ENCODE peak calls at places on chromosomes 13 and 19, in six cellular contexts. B is lung, L is lower lobe of right lung, U is tibial artery, Z is pancreas, K is fibroblast of pulmonary artery. D is an unnamed sample.

GRCh38 chr19:29617336-29618266 is 11.5 kb downstream of the POP4 start:
- DNase-seq in Z (no peak), B (no peak), K (no peak), L (peak; percentile 30), U (no peak), D (no peak)

GRCh38 chr13:43074824-43075510 is 51.6 kb downstream of the DNAJC15 start:
- DNase-seq in L (no peak), U (no peak), B (no peak), K (no peak), Z (no peak), D (no peak)

GRCh38 chr19:9909251-9909650 is 27.1 kb downstream of the OLFM2 start:
- DNase-seq in L (no peak), Z (no peak), U (no peak), K (no peak), B (no peak), D (no peak)

GRCh38 chr13:60583911-60584753 is 187.1 kb downstream of the TDRD3 start:
- DNase-seq in U (no peak), Z (no peak), K (peak; percentile 66), B (no peak), L (no peak), D (peak; percentile 86)

GRCh38 chr13:49356224-49356623 is 87.6 kb downstream of the CAB39L start:
- DNase-seq in U (no peak), K (peak; percentile 81), L (no peak), B (no peak), Z (no peak), D (peak; percentile 88)

GRCh38 chr13:95301947-95302386 is 716 bp upstream of the ABCC4 start:
- DNase-seq in K (peak; percentile 47), Z (no peak), L (no peak), B (no peak), U (no peak), D (no peak)

GRCh38 chr19:45670670-45671453 is 2.8 kb downstream of the GIPR start:
- DNase-seq in L (peak; percentile 90), B (peak; percentile 91), K (peak; percentile 90), Z (peak; percentile 97), U (no peak), D (peak; percentile 48)

GRCh38 chr13:27370305-27370853 is 54.0 kb upstream of the GTF3A start:
- DNase-seq in U (no peak), B (no peak), L (no peak), Z (no peak), K (no peak), D (no peak)

GRCh38 chr13:33004454-33004853 is 11.8 kb upstream of the KL start:
- DNase-seq in L (no peak), U (no peak), B (no peak), Z (no peak), K (peak; percentile 68), D (no peak)

GRCh38 chr19:33214621-33215020 is 11.0 kb downstream of the SLC7A10 start:
- DNase-seq in Z (peak; percentile 3), B (no peak), U (no peak), L (no peak), K (peak; percentile 42), D (peak; percentile 20)

GRCh38 chr19:55063492-55063843 is 520 bp upstream of the RDH13 start:
- DNase-seq in U (no peak), Z (no peak), K (no peak), B (no peak), L (no peak), D (no peak)

GRCh38 chr19:48506138-48506733 is 5.4 kb downstream of the LMTK3 start:
- DNase-seq in K (peak; percentile 70), U (peak; percentile 59), Z (peak; percentile 17), B (no peak), L (no peak), D (peak; percentile 33)

GRCh38 chr13:104779311-104779710 is 1713.1 kb upstream of the SLC10A2 start:
- DNase-seq in Z (no peak), K (peak; percentile 39), B (no peak), L (no peak), U (no peak), D (peak; percentile 73)

GRCh38 chr19:42473686-42474085 is 30.9 kb upstream of the CXCL17 start:
- DNase-seq in K (no peak), L (no peak), B (no peak), Z (no peak), U (no peak), D (no peak)

GRCh38 chr13:98396071-98396710 is 180.7 kb downstream of the STK24 start:
- DNase-seq in B (no peak), U (no peak), K (no peak), L (no peak), Z (no peak), D (no peak)

GRCh38 chr13:72960541-72960940 is 98.3 kb upstream of the KLF5 start:
- DNase-seq in Z (no peak), B (no peak), U (no peak), L (no peak), K (no peak), D (no peak)

GRCh38 chr13:43300817-43301216 is 277.4 kb downstream of the DNAJC15 start:
- DNase-seq in B (no peak), Z (no peak), K (peak; percentile 48), L (no peak), U (no peak), D (no peak)

GRCh38 chr13:110625771-110626321 is 10.5 kb downstream of the NAXD start:
- DNase-seq in K (no peak), U (no peak), L (no peak), Z (no peak), B (no peak), D (no peak)

GRCh38 chr13:21171420-21171819 is 4.9 kb downstream of the SKA3 start:
- DNase-seq in K (no peak), U (no peak), Z (no peak), B (no peak), L (no peak), D (no peak)

GRCh38 chr13:112102243-112102642 is 35.3 kb downstream of the SOX1 start:
- DNase-seq in Z (no peak), U (peak; percentile 11), B (no peak), L (no peak), K (no peak), D (no peak)

GRCh38 chr19:48487944-48488343 is 18.8 kb downstream of the CYTH2 start:
- DNase-seq in L (no peak), U (peak; percentile 89), B (peak; percentile 86), Z (no peak), K (peak; percentile 60), D (peak; percentile 71)

GRCh38 chr13:45700971-45701900 is 884 bp upstream of the CBY2 start:
- DNase-seq in U (no peak), B (no peak), Z (no peak), K (no peak), L (no peak), D (no peak)

DNA sequence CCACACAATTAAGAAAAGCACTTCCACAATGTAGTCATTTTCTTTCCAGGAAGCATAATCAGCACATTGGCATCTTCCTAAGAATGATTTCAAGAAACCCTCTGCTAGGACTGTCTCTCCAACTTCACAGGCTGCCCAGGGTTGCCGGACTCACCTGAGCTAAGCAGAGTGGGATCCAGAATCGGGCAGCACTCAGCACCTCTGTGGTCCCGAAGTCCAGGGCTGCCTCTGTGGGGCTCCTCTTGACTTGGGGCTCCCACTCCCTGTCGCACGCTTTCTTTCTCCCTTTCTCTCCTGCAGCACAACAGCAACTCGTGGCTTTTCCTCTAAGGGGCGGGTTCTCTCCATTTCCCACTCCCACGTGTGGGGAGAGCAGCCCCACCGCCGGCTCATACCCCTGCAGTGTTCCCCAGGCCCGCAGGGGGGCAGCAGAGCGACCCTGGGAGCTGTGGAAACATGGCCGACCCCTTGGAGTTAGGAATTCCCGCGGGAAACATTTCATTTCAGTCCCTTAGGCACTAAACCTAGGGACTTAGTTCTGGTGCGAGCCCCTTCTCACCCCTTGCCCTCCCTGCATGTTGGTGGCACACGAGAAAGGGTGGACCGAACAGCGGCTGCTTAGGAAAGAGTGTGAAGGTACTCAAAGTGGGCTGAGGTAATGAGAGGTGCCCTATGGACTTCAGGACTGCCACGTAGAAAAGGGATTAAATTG is at the start of gene TMEM272:
- DNase-seq in B (peak; percentile 42), K (peak; percentile 45), U (no peak), L (peak; percentile 64), Z (peak; percentile 86), D (peak; percentile 17)
- TF ChIP-seq CTCF in B (peak; percentile 44), K (peak; percentile 85), U (peak; percentile 55), L (peak; percentile 85), Z (peak; percentile 81), D (peak; percentile 97)

GRCh38 chr19:56301886-56302620 is 12.6 kb downstream of the ZSCAN5A start:
- DNase-seq in K (no peak), Z (no peak), L (no peak), B (no peak), U (no peak), D (no peak)

GRCh38 chr19:56299688-56300087 is 15.0 kb downstream of the ZSCAN5A start:
- DNase-seq in U (no peak), Z (no peak), K (no peak), B (no peak), L (no peak), D (no peak)

GRCh38 chr19:56304243-56304642 is 10.4 kb downstream of the ZSCAN5A start:
- DNase-seq in K (no peak), Z (no peak), B (no peak), U (no peak), L (no peak), D (no peak)

GRCh38 chr19:56297010-56297409 is 17.6 kb downstream of the ZSCAN5A start:
- DNase-seq in U (no peak), K (no peak), Z (no peak), L (no peak), B (no peak), D (no peak)

DNA sequence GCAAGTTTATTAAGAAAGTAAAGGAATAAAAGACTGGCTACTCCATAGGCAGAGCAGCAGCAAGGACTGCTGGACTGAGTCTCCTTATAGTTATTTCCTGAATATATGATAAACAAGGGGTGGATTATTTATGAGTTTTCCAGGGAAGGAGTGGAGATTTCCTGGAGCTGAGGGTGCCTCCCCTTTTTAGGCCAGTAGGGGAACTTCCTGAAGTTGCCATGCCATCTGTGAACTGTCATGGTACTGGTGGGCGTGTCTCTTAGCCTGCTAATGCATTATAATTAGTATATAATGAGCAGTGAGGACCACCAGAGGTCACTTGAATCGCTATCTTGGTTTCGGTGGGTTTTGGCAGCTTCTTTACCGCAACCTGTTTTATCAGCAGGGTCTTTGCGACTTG is 13.5 kb downstream of the ZSCAN5A start:
- DNase-seq in K (peak; percentile 28), B (no peak), U (no peak), Z (no peak), L (no peak), D (no peak)
- TF ChIP-seq CTCF in K (peak; percentile 28), B (no peak), U (no peak), Z (no peak), L (no peak), D (no peak)

DNA sequence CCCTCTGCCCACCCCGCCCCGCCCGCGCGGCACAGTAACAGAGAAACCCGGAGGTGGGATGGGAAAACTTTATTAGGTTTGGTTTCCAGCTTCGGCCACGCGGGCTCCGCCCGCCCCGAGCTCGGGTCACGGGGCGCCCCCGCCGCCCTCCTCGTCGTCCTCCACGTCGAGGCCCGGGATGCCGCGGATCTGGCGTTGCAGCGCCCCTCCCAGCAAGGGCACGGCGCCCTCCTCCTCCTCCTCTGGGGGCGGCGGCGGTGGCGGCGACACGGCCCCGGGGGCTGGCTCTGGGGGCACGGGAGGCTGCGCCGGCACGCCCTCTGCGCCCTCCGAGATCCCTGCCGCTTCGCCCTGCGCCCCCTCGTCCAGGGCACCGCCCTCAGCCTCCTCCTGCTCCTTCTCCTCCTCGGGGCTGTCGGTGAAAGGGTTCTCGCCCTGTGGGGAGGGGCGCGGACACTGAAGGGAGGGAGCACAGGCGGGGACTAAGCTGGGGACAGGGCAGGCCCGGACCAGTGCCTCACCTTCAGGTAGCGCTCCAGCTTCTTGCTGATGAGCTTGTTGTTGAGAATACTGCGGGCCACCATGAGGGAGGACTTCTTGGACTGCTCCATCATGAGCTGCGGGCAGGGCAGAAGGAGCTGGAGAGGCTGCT is 535 bp upstream of the AKAP8 start:
- DNase-seq in K (peak; percentile 51), Z (peak; percentile 82), L (no peak), B (peak; percentile 63), U (no peak), D (peak; percentile 34)
- TF ChIP-seq CTCF in K (no peak), Z (no peak), L (no peak), B (no peak), U (no peak), D (no peak)

GRCh38 chr13:29182216-29182615 is 362.1 kb downstream of the MTUS2 start:
- DNase-seq in U (no peak), B (no peak), L (no peak), Z (no peak), K (no peak), D (no peak)
- TF ChIP-seq CTCF in U (no peak), B (no peak), L (no peak), Z (no peak), K (no peak), D (no peak)

D was measured in astrocyte of the spinal cord.